ENCODE peak calls at places on chromosome 5, in eight cellular contexts. M is GDM1; X is heart left ventricle; H is stimulated activated naive CD4-positive, alpha-beta T cell; U is NCI-H69; Y is chondrocyte; V is PC-9; Q is BJ. C is an unnamed sample.

GRCh38 chr5:55985181-55985580 is 9.6 kb downstream of the IL6ST start:
- DNase-seq in M (no peak), X (no peak), H (no peak), U (no peak), Y (no peak), V (no peak), Q (no peak), C (no peak)

GRCh38 chr5:134026521-134027202 is 21.9 kb upstream of the VDAC1 start:
- DNase-seq in M (peak), X (peak), H (peak), U (peak), Y (no peak), V (peak), Q (no peak), C (peak)

GRCh38 chr5:80034962-80035821 is at the start of gene THBS4:
- DNase-seq in M (no peak), X (no peak), H (no peak), U (peak), Y (no peak), V (no peak), Q (no peak), C (peak)

GRCh38 chr5:109610581-109610980 is 79.1 kb upstream of the MAN2A1 start:
- DNase-seq in M (no peak), X (no peak), H (no peak), U (no peak), Y (no peak), V (no peak), Q (no peak), C (no peak)

GRCh38 chr5:63820557-63820956 is 141.7 kb downstream of the HTR1A start:
- DNase-seq in M (no peak), X (no peak), H (no peak), U (peak), Y (no peak), V (no peak), Q (no peak), C (no peak)

GRCh38 chr5:116479776-116480675 is 94.6 kb downstream of the SEMA6A start:
- DNase-seq in M (no peak), X (no peak), H (no peak), U (peak), Y (no peak), V (no peak), Q (no peak), C (peak)

GRCh38 chr5:72440207-72440638 is 67.0 kb downstream of the ZNF366 start:
- DNase-seq in M (no peak), X (no peak), H (no peak), U (no peak), Y (no peak), V (no peak), Q (no peak), C (no peak)

GRCh38 chr5:143208781-143209510 is 194.5 kb downstream of the NR3C1 start:
- DNase-seq in M (no peak), X (no peak), H (no peak), U (peak), Y (no peak), V (no peak), Q (no peak), C (no peak)

GRCh38 chr5:140362311-140362710 is 2.3 kb downstream of the SLC4A9 start:
- DNase-seq in M (no peak), X (no peak), H (no peak), U (no peak), Y (peak), V (no peak), Q (no peak), C (no peak)

GRCh38 chr5:176631383-176631970 is 1.0 kb downstream of the EIF4E1B start:
- DNase-seq in M (no peak), X (no peak), H (no peak), U (peak), Y (no peak), V (no peak), Q (no peak), C (no peak)

GRCh38 chr5:1015545-1015944 is 6.9 kb downstream of the NKD2 start:
- DNase-seq in M (no peak), X (peak), H (no peak), U (no peak), Y (peak), V (no peak), Q (no peak), C (no peak)

GRCh38 chr5:55604611-55605067 is 69.9 kb upstream of the PLPP1 start:
- DNase-seq in M (no peak), X (no peak), H (no peak), U (no peak), Y (no peak), V (peak), Q (no peak), C (no peak)

GRCh38 chr5:53987091-53987490 is 323.3 kb downstream of the ARL15 start:
- DNase-seq in M (no peak), X (no peak), H (no peak), U (no peak), Y (no peak), V (no peak), Q (no peak), C (no peak)

GRCh38 chr5:68419637-68420452 is 204.3 kb downstream of the PIK3R1 start:
- DNase-seq in M (no peak), X (no peak), H (no peak), U (peak), Y (no peak), V (peak), Q (no peak), C (no peak)

GRCh38 chr5:56900395-56900794 is 9.0 kb upstream of the SETD9 start:
- DNase-seq in M (no peak), X (no peak), H (no peak), U (no peak), Y (no peak), V (no peak), Q (no peak), C (no peak)

GRCh38 chr5:56443826-56444225 is 210.7 kb upstream of the ANKRD55 start:
- DNase-seq in M (no peak), X (no peak), H (no peak), U (no peak), Y (no peak), V (no peak), Q (no peak), C (no peak)

GRCh38 chr5:172765766-172766286 is 5.2 kb downstream of the DUSP1 start:
- DNase-seq in M (no peak), X (no peak), H (no peak), U (peak), Y (no peak), V (no peak), Q (no peak), C (no peak)

GRCh38 chr5:71703941-71704340 is 15.1 kb upstream of the CARTPT start:
- DNase-seq in M (no peak), X (no peak), H (no peak), U (peak), Y (no peak), V (no peak), Q (no peak), C (no peak)

GRCh38 chr5:59746261-59746765 is 147.2 kb downstream of the PDE4D start:
- DNase-seq in M (no peak), X (no peak), H (no peak), U (peak), Y (no peak), V (no peak), Q (no peak), C (no peak)

GRCh38 chr5:150139334-150139733 is 16.3 kb downstream of the PDGFRB start:
- DNase-seq in M (no peak), X (no peak), H (no peak), U (no peak), Y (no peak), V (no peak), Q (no peak), C (no peak)

GRCh38 chr5:138000102-138000723 is 32.7 kb downstream of the FAM13B start:
- DNase-seq in M (no peak), X (peak), H (no peak), U (no peak), Y (no peak), V (peak), Q (no peak), C (no peak)

GRCh38 chr5:321233-321725 is at the start of gene AHRR:
- DNase-seq in M (no peak), X (peak), H (no peak), U (peak), Y (no peak), V (peak), Q (no peak), C (peak)

GRCh38 chr5:57778528-57779175 is 296.0 kb upstream of the ACTBL2 start:
- DNase-seq in M (no peak), X (no peak), H (no peak), U (no peak), Y (no peak), V (no peak), Q (no peak), C (no peak)